ENCODE peak calls at places on chromosomes 16 and 17, in four cellular contexts. D is HS-27A, Y is tibial nerve, R is A549. O is an unnamed sample.

GRCh38 chr16:19066988-19067348 is 446 bp upstream of the COQ7 start:
- DNase-seq in D (no peak), Y (no peak), R (no peak), O (peak; percentile 14)

GRCh38 chr16:88084881-88085280 is 133.6 kb downstream of the BANP start:
- DNase-seq in D (no peak), Y (no peak), R (no peak), O (no peak)

GRCh38 chr17:7822126-7822525 is 11.9 kb upstream of the KDM6B start:
- DNase-seq in D (no peak), Y (no peak), R (no peak), O (no peak)

GRCh38 chr17:77392376-77393273 is 251.9 kb downstream of the SEC14L1 start:
- DNase-seq in D (no peak), Y (no peak), R (peak; percentile 89), O (peak; percentile 69)

GRCh38 chr17:34354637-34355036 is 1.6 kb upstream of the CCL13 start:
- DNase-seq in D (no peak), Y (no peak), R (no peak), O (no peak)

GRCh38 chr16:3961449-3961849 is 80.9 kb upstream of the CREBBP start:
- DNase-seq in D (no peak), Y (no peak), R (peak; percentile 36), O (no peak)

GRCh38 chr16:70804153-70804728 is 3.3 kb upstream of the VAC14 start:
- DNase-seq in D (peak; percentile 75), Y (no peak), R (peak; percentile 37), O (no peak)

GRCh38 chr16:6382787-6383515 is 949.7 kb upstream of the RBFOX1 start:
- DNase-seq in D (no peak), Y (no peak), R (no peak), O (no peak)

GRCh38 chr17:35841505-35841904 is 27.2 kb downstream of the HEATR9 start:
- DNase-seq in D (no peak), Y (no peak), R (no peak), O (no peak)

GRCh38 chr17:80929449-80929848 is 62.2 kb upstream of the CHMP6 start:
- DNase-seq in D (no peak), Y (no peak), R (no peak), O (no peak)

GRCh38 chr16:58638148-58639036 is 8.8 kb upstream of the CNOT1 start:
- DNase-seq in D (peak; percentile 78), Y (peak; percentile 30), R (peak; percentile 74), O (peak; percentile 24)

GRCh38 chr16:81765111-81765919 is 13.8 kb upstream of the PLCG2 start:
- DNase-seq in D (no peak), Y (no peak), R (no peak), O (no peak)

O was measured in heart right ventricle.